ENCODE peak calls at places on chromosomes 4 and X, in four cellular contexts. M, W, X and L are unnamed samples.

GRCh38 chr4:43778187-43778915 is 670.3 kb downstream of the KCTD8 start:
- DNase-seq in M (no peak), W (no peak), X (no peak), L (no peak)

GRCh38 chr4:10117424-10118354 is 1.1 kb upstream of the WDR1 start:
- DNase-seq in M (peak), W (peak), X (no peak), L (peak)

GRCh38 chrX:108447303-108447702 is 7.7 kb downstream of the COL4A5 start:
- DNase-seq in M (no peak), W (no peak), X (no peak), L (peak)

GRCh38 chr4:13678186-13678924 is 50.8 kb upstream of the BOD1L1 start:
- DNase-seq in M (no peak), W (no peak), X (no peak), L (peak)

GRCh38 chr4:77174426-77174825 is 17.4 kb downstream of the CCNG2 start:
- DNase-seq in M (no peak), W (peak), X (no peak), L (peak)

GRCh38 chr4:123356914-123357313 is 39.7 kb upstream of the SPRY1 start:
- DNase-seq in M (no peak), W (no peak), X (no peak), L (no peak)

GRCh38 chr4:166318810-166319525 is 445.9 kb downstream of the TLL1 start:
- DNase-seq in M (no peak), W (peak), X (no peak), L (peak)

GRCh38 chr4:103400405-103400804 is 202.3 kb upstream of the CENPE start:
- DNase-seq in M (peak), W (no peak), X (no peak), L (no peak)